ENCODE peak calls at places on chromosomes 13 and 19, in eight cellular contexts. One of them, this sample, is unnamed.

GRCh38 chr19:17209126-17210036 is 5.8 kb upstream of the USE1 start:
- DNase-seq in HS-27A: no peak
- DNase-seq in HTR-8/SVneo: peak; percentile 45
- DNase-seq in T-helper 2 cell: no peak
- DNase-seq in ELR: peak; percentile 78
- DNase-seq in germinal center: peak; percentile 82
- DNase-seq in B cell: peak; percentile 60
- DNase-seq in stomach: peak; percentile 30
- DNase-seq in this sample: no peak

GRCh38 chr19:7509625-7510024 is 6.3 kb upstream of the ZNF358 start:
- DNase-seq in B cell: no peak
- DNase-seq in HS-27A: no peak
- DNase-seq in HTR-8/SVneo: no peak
- DNase-seq in ELR: no peak
- DNase-seq in stomach: no peak
- DNase-seq in T-helper 2 cell: no peak
- DNase-seq in germinal center: no peak
- DNase-seq in this sample: no peak

GRCh38 chr19:55082023-55082851 is 6.6 kb downstream of the EPS8L1 start:
- DNase-seq in ELR: peak; percentile 43
- DNase-seq in HTR-8/SVneo: no peak
- DNase-seq in HS-27A: no peak
- DNase-seq in stomach: no peak
- DNase-seq in germinal center: peak; percentile 56
- DNase-seq in T-helper 2 cell: peak; percentile 27
- DNase-seq in B cell: peak; percentile 56
- DNase-seq in this sample: no peak

GRCh38 chr13:21541980-21542379 is 62.0 kb downstream of the MICU2 start:
- DNase-seq in stomach: no peak
- DNase-seq in B cell: no peak
- DNase-seq in germinal center: no peak
- DNase-seq in ELR: no peak
- DNase-seq in HTR-8/SVneo: no peak
- DNase-seq in T-helper 2 cell: no peak
- DNase-seq in HS-27A: no peak
- DNase-seq in this sample: no peak

GRCh38 chr19:3450796-3451411 is 29.4 kb downstream of the SMIM24 start:
- DNase-seq in HTR-8/SVneo: peak; percentile 65
- DNase-seq in ELR: peak; percentile 100
- DNase-seq in T-helper 2 cell: no peak
- DNase-seq in germinal center: no peak
- DNase-seq in stomach: peak; percentile 34
- DNase-seq in B cell: no peak
- DNase-seq in HS-27A: peak; percentile 90
- DNase-seq in this sample: peak; percentile 99

GRCh38 chr19:24086974-24087595 is at the start of gene ZNF254:
- DNase-seq in stomach: peak; percentile 89
- DNase-seq in HTR-8/SVneo: peak; percentile 91
- DNase-seq in T-helper 2 cell: peak; percentile 71
- DNase-seq in B cell: peak; percentile 86
- DNase-seq in germinal center: peak; percentile 91
- DNase-seq in ELR: peak; percentile 96
- DNase-seq in HS-27A: peak; percentile 33
- DNase-seq in this sample: peak; percentile 63

GRCh38 chr13:114024603-114025431 is 50.9 kb upstream of the C13orf46 start:
- DNase-seq in T-helper 2 cell: no peak
- DNase-seq in ELR: no peak
- DNase-seq in germinal center: peak; percentile 69
- DNase-seq in HTR-8/SVneo: no peak
- DNase-seq in B cell: peak; percentile 65
- DNase-seq in HS-27A: no peak
- DNase-seq in stomach: no peak
- DNase-seq in this sample: no peak

GRCh38 chr19:16394111-16394510 is 69.5 kb downstream of the KLF2 start:
- DNase-seq in stomach: no peak
- DNase-seq in HS-27A: no peak
- DNase-seq in ELR: no peak
- DNase-seq in B cell: no peak
- DNase-seq in T-helper 2 cell: no peak
- DNase-seq in HTR-8/SVneo: no peak
- DNase-seq in germinal center: no peak
- DNase-seq in this sample: no peak

GRCh38 chr19:50313812-50314536 is 15.2 kb downstream of the KCNC3 start:
- DNase-seq in HTR-8/SVneo: no peak
- DNase-seq in T-helper 2 cell: no peak
- DNase-seq in ELR: no peak
- DNase-seq in stomach: no peak
- DNase-seq in B cell: peak; percentile 54
- DNase-seq in germinal center: no peak
- DNase-seq in HS-27A: no peak
- DNase-seq in this sample: no peak

GRCh38 chr19:18153555-18154134 is 682 bp downstream of the PIK3R2 start:
- DNase-seq in T-helper 2 cell: no peak
- DNase-seq in germinal center: no peak
- DNase-seq in B cell: no peak
- DNase-seq in ELR: peak; percentile 37
- DNase-seq in stomach: no peak
- DNase-seq in HTR-8/SVneo: no peak
- DNase-seq in HS-27A: no peak
- DNase-seq in this sample: no peak

GRCh38 chr13:69274231-69274630 is 833.4 kb upstream of the ATXN8OS start:
- DNase-seq in ELR: peak; percentile 50
- DNase-seq in B cell: no peak
- DNase-seq in HS-27A: no peak
- DNase-seq in T-helper 2 cell: no peak
- DNase-seq in stomach: no peak
- DNase-seq in germinal center: no peak
- DNase-seq in HTR-8/SVneo: no peak
- DNase-seq in this sample: peak; percentile 4

GRCh38 chr19:13214036-13214730 is 64.0 kb downstream of the IER2 start:
- DNase-seq in B cell: no peak
- DNase-seq in germinal center: no peak
- DNase-seq in ELR: no peak
- DNase-seq in stomach: no peak
- DNase-seq in HS-27A: no peak
- DNase-seq in T-helper 2 cell: no peak
- DNase-seq in HTR-8/SVneo: no peak
- DNase-seq in this sample: no peak

GRCh38 chr19:8239528-8240273 is 30.5 kb downstream of the CERS4 start:
- DNase-seq in stomach: no peak
- DNase-seq in T-helper 2 cell: no peak
- DNase-seq in germinal center: no peak
- DNase-seq in HTR-8/SVneo: no peak
- DNase-seq in HS-27A: no peak
- DNase-seq in ELR: no peak
- DNase-seq in B cell: no peak
- DNase-seq in this sample: no peak

GRCh38 chr19:30288957-30289735 is 83.0 kb upstream of the ZNF536 start:
- DNase-seq in ELR: no peak
- DNase-seq in B cell: no peak
- DNase-seq in HS-27A: no peak
- DNase-seq in germinal center: no peak
- DNase-seq in HTR-8/SVneo: no peak
- DNase-seq in T-helper 2 cell: no peak
- DNase-seq in stomach: no peak
- DNase-seq in this sample: no peak

GRCh38 chr19:29928831-29929230 is 13.2 kb upstream of the URI1 start:
- DNase-seq in ELR: no peak
- DNase-seq in HTR-8/SVneo: no peak
- DNase-seq in HS-27A: no peak
- DNase-seq in T-helper 2 cell: no peak
- DNase-seq in germinal center: no peak
- DNase-seq in stomach: no peak
- DNase-seq in B cell: no peak
- DNase-seq in this sample: no peak

GRCh38 chr13:42696191-42696590 is 85.2 kb upstream of the FAM216B start:
- DNase-seq in T-helper 2 cell: no peak
- DNase-seq in HTR-8/SVneo: peak; percentile 5
- DNase-seq in B cell: no peak
- DNase-seq in ELR: peak; percentile 84
- DNase-seq in stomach: no peak
- DNase-seq in HS-27A: peak; percentile 2
- DNase-seq in germinal center: no peak
- DNase-seq in this sample: no peak

GRCh38 chr13:108987488-108987887 is 358.1 kb downstream of the MYO16 start:
- DNase-seq in B cell: no peak
- DNase-seq in stomach: no peak
- DNase-seq in HS-27A: no peak
- DNase-seq in HTR-8/SVneo: no peak
- DNase-seq in T-helper 2 cell: no peak
- DNase-seq in ELR: no peak
- DNase-seq in germinal center: no peak
- DNase-seq in this sample: no peak

GRCh38 chr13:33111414-33112110 is 95.3 kb downstream of the KL start:
- DNase-seq in germinal center: peak; percentile 6
- DNase-seq in HS-27A: no peak
- DNase-seq in T-helper 2 cell: no peak
- DNase-seq in HTR-8/SVneo: no peak
- DNase-seq in B cell: no peak
- DNase-seq in ELR: no peak
- DNase-seq in stomach: no peak
- DNase-seq in this sample: no peak

GRCh38 chr13:110874508-110874960 is 40.3 kb downstream of the ANKRD10 start:
- DNase-seq in T-helper 2 cell: peak; percentile 6
- DNase-seq in ELR: peak; percentile 83
- DNase-seq in B cell: peak; percentile 20
- DNase-seq in HTR-8/SVneo: peak; percentile 69
- DNase-seq in HS-27A: peak; percentile 14
- DNase-seq in germinal center: peak; percentile 38
- DNase-seq in stomach: peak; percentile 85
- DNase-seq in this sample: no peak

GRCh38 chr19:35955881-35956634 is 19.9 kb downstream of the LRFN3 start:
- DNase-seq in ELR: no peak
- DNase-seq in HS-27A: no peak
- DNase-seq in B cell: no peak
- DNase-seq in T-helper 2 cell: no peak
- DNase-seq in stomach: no peak
- DNase-seq in germinal center: no peak
- DNase-seq in HTR-8/SVneo: no peak
- DNase-seq in this sample: no peak

GRCh38 chr13:41054919-41055619 is 6.2 kb upstream of the WBP4 start:
- DNase-seq in HS-27A: no peak
- DNase-seq in B cell: no peak
- DNase-seq in T-helper 2 cell: no peak
- DNase-seq in germinal center: no peak
- DNase-seq in stomach: no peak
- DNase-seq in HTR-8/SVneo: no peak
- DNase-seq in ELR: peak; percentile 40
- DNase-seq in this sample: no peak

GRCh38 chr13:98746968-98747367 is 5.5 kb downstream of the SLC15A1 start:
- DNase-seq in ELR: peak; percentile 41
- DNase-seq in HTR-8/SVneo: no peak
- DNase-seq in stomach: no peak
- DNase-seq in HS-27A: no peak
- DNase-seq in T-helper 2 cell: no peak
- DNase-seq in B cell: no peak
- DNase-seq in germinal center: no peak
- DNase-seq in this sample: no peak